ENCODE peak calls at places on chromosomes 1 and 21, in nine cellular contexts. X is NCI-H510A; E is NCI-H1417; K is RWPE2; R is glutamatergic neuron; O is activated T-cell treated with anti-CD3 and anti-CD28 coated beads, Interleukin-2, amount 50 U/mL, for 1 hour; V is HT1080; U is Calu3; Z is cerebellum. D is an unnamed sample.

GRCh38 chr1:194658090-194658439 is 1471.7 kb upstream of the B3GALT2 start:
- DNase-seq in X (no peak), E (no peak), K (no peak), R (no peak), O (no peak), V (peak), U (peak), Z (no peak), D (no peak)

GRCh38 chr1:233025156-233025555 is 74.7 kb downstream of the NTPCR start:
- DNase-seq in X (peak), E (peak), K (no peak), R (peak), O (no peak), V (peak), U (peak), Z (no peak), D (no peak)

GRCh38 chr1:53210352-53210751 is 10.1 kb downstream of the CZIB start:
- DNase-seq in X (no peak), E (no peak), K (no peak), R (no peak), O (no peak), V (no peak), U (no peak), Z (no peak), D (peak)

GRCh38 chr1:96520542-96520941 is 201.0 kb upstream of the PTBP2 start:
- DNase-seq in X (no peak), E (no peak), K (no peak), R (no peak), O (no peak), V (no peak), U (no peak), Z (no peak), D (no peak)

GRCh38 chr1:59730759-59731478 is 83.8 kb upstream of the HOOK1 start:
- DNase-seq in X (no peak), E (no peak), K (no peak), R (no peak), O (no peak), V (peak), U (peak), Z (no peak), D (peak)

GRCh38 chr1:157495285-157495684 is 57.0 kb downstream of the FCRL5 start:
- DNase-seq in X (peak), E (peak), K (no peak), R (no peak), O (no peak), V (no peak), U (no peak), Z (no peak), D (no peak)

GRCh38 chr1:28853033-28853742 is 41.2 kb downstream of the OPRD1 start:
- DNase-seq in X (no peak), E (no peak), K (no peak), R (no peak), O (no peak), V (no peak), U (no peak), Z (no peak), D (no peak)

GRCh38 chr21:35254006-35254751 is 205.1 kb upstream of the RUNX1 start:
- DNase-seq in X (no peak), E (no peak), K (no peak), R (no peak), O (no peak), V (peak), U (no peak), Z (no peak), D (no peak)

D was measured in coronary artery.